ENCODE peak calls at places on chromosomes 2 and 18, in eight cellular contexts. One of them, this sample, is unnamed.
A peak's percentile ranks its signal among the peaks of the same experiment; 100 is the strongest.

GRCh38 chr2:30334738-30335426 is 103.5 kb downstream of the LBH start:
- DNase-seq in OCI-LY7: peak; percentile 40
- DNase-seq in activated CD4-positive, CD25-positive, alpha-beta regulatory T cell: no peak
- DNase-seq in NCI-H1092 treated with DMSO at 0.1 percent for 48 hours: no peak
- DNase-seq in EL: no peak
- DNase-seq in H7: peak; percentile 59
- DNase-seq in activated gamma-delta T cell: no peak
- DNase-seq in activated CD4-positive, alpha-beta T cell treated with anti-CD3 and anti-CD28 coated beads, Interleukin-2, amount 10 ng/mL, durations not matched to agents 24 days and 14 days: no peak
- DNase-seq in this sample: no peak

GRCh38 chr2:222203031-222203430 is 95.8 kb downstream of the PAX3 start:
- DNase-seq in OCI-LY7: no peak
- DNase-seq in activated CD4-positive, CD25-positive, alpha-beta regulatory T cell: no peak
- DNase-seq in NCI-H1092 treated with DMSO at 0.1 percent for 48 hours: no peak
- DNase-seq in EL: no peak
- DNase-seq in H7: no peak
- DNase-seq in activated gamma-delta T cell: no peak
- DNase-seq in activated CD4-positive, alpha-beta T cell treated with anti-CD3 and anti-CD28 coated beads, Interleukin-2, amount 10 ng/mL, durations not matched to agents 24 days and 14 days: no peak
- DNase-seq in this sample: no peak

GRCh38 chr2:191020742-191021381 is 6.9 kb upstream of the STAT1 start:
- DNase-seq in OCI-LY7: no peak
- DNase-seq in activated CD4-positive, CD25-positive, alpha-beta regulatory T cell: peak; percentile 42
- DNase-seq in NCI-H1092 treated with DMSO at 0.1 percent for 48 hours: no peak
- DNase-seq in EL: peak; percentile 77
- DNase-seq in H7: no peak
- DNase-seq in activated gamma-delta T cell: no peak
- DNase-seq in activated CD4-positive, alpha-beta T cell treated with anti-CD3 and anti-CD28 coated beads, Interleukin-2, amount 10 ng/mL, durations not matched to agents 24 days and 14 days: no peak
- DNase-seq in this sample: no peak

GRCh38 chr2:84022810-84023431 is 436.2 kb downstream of the SUCLG1 start:
- DNase-seq in OCI-LY7: peak; percentile 44
- DNase-seq in activated CD4-positive, CD25-positive, alpha-beta regulatory T cell: no peak
- DNase-seq in NCI-H1092 treated with DMSO at 0.1 percent for 48 hours: peak; percentile 42
- DNase-seq in EL: peak; percentile 40
- DNase-seq in H7: peak; percentile 18
- DNase-seq in activated gamma-delta T cell: no peak
- DNase-seq in activated CD4-positive, alpha-beta T cell treated with anti-CD3 and anti-CD28 coated beads, Interleukin-2, amount 10 ng/mL, durations not matched to agents 24 days and 14 days: peak; percentile 72
- DNase-seq in this sample: peak; percentile 3

GRCh38 chr2:216661639-216662375 is 28.6 kb downstream of the IGFBP2 start:
- DNase-seq in OCI-LY7: peak; percentile 8
- DNase-seq in activated CD4-positive, CD25-positive, alpha-beta regulatory T cell: no peak
- DNase-seq in NCI-H1092 treated with DMSO at 0.1 percent for 48 hours: no peak
- DNase-seq in EL: no peak
- DNase-seq in H7: no peak
- DNase-seq in activated gamma-delta T cell: no peak
- DNase-seq in activated CD4-positive, alpha-beta T cell treated with anti-CD3 and anti-CD28 coated beads, Interleukin-2, amount 10 ng/mL, durations not matched to agents 24 days and 14 days: no peak
- DNase-seq in this sample: no peak

GRCh38 chr2:190532581-190532980 is 1.9 kb downstream of the NEMP2 start:
- DNase-seq in OCI-LY7: peak; percentile 52
- DNase-seq in activated CD4-positive, CD25-positive, alpha-beta regulatory T cell: no peak
- DNase-seq in NCI-H1092 treated with DMSO at 0.1 percent for 48 hours: peak; percentile 7
- DNase-seq in EL: no peak
- DNase-seq in H7: no peak
- DNase-seq in activated gamma-delta T cell: no peak
- DNase-seq in activated CD4-positive, alpha-beta T cell treated with anti-CD3 and anti-CD28 coated beads, Interleukin-2, amount 10 ng/mL, durations not matched to agents 24 days and 14 days: peak; percentile 62
- DNase-seq in this sample: no peak

GRCh38 chr2:121281107-121281506 is 3.9 kb downstream of the TFCP2L1 start:
- DNase-seq in OCI-LY7: no peak
- DNase-seq in activated CD4-positive, CD25-positive, alpha-beta regulatory T cell: no peak
- DNase-seq in NCI-H1092 treated with DMSO at 0.1 percent for 48 hours: no peak
- DNase-seq in EL: no peak
- DNase-seq in H7: no peak
- DNase-seq in activated gamma-delta T cell: no peak
- DNase-seq in activated CD4-positive, alpha-beta T cell treated with anti-CD3 and anti-CD28 coated beads, Interleukin-2, amount 10 ng/mL, durations not matched to agents 24 days and 14 days: no peak
- DNase-seq in this sample: no peak

GRCh38 chr2:129233751-129234406 is 745.6 kb upstream of the RAB6C start:
- DNase-seq in OCI-LY7: no peak
- DNase-seq in activated CD4-positive, CD25-positive, alpha-beta regulatory T cell: no peak
- DNase-seq in NCI-H1092 treated with DMSO at 0.1 percent for 48 hours: peak; percentile 14
- DNase-seq in EL: no peak
- DNase-seq in H7: peak; percentile 48
- DNase-seq in activated gamma-delta T cell: no peak
- DNase-seq in activated CD4-positive, alpha-beta T cell treated with anti-CD3 and anti-CD28 coated beads, Interleukin-2, amount 10 ng/mL, durations not matched to agents 24 days and 14 days: no peak
- DNase-seq in this sample: no peak

GRCh38 chr2:45698538-45698937 is 47.1 kb downstream of the PRKCE start:
- DNase-seq in OCI-LY7: no peak
- DNase-seq in activated CD4-positive, CD25-positive, alpha-beta regulatory T cell: no peak
- DNase-seq in NCI-H1092 treated with DMSO at 0.1 percent for 48 hours: no peak
- DNase-seq in EL: peak; percentile 55
- DNase-seq in H7: no peak
- DNase-seq in activated gamma-delta T cell: no peak
- DNase-seq in activated CD4-positive, alpha-beta T cell treated with anti-CD3 and anti-CD28 coated beads, Interleukin-2, amount 10 ng/mL, durations not matched to agents 24 days and 14 days: no peak
- DNase-seq in this sample: no peak

GRCh38 chr2:8169443-8169842 is 512.4 kb upstream of the ID2 start:
- DNase-seq in OCI-LY7: no peak
- DNase-seq in activated CD4-positive, CD25-positive, alpha-beta regulatory T cell: no peak
- DNase-seq in NCI-H1092 treated with DMSO at 0.1 percent for 48 hours: no peak
- DNase-seq in EL: peak; percentile 88
- DNase-seq in H7: no peak
- DNase-seq in activated gamma-delta T cell: no peak
- DNase-seq in activated CD4-positive, alpha-beta T cell treated with anti-CD3 and anti-CD28 coated beads, Interleukin-2, amount 10 ng/mL, durations not matched to agents 24 days and 14 days: no peak
- DNase-seq in this sample: no peak

GRCh38 chr18:79692886-79693285 is 13.3 kb downstream of the CTDP1 start:
- DNase-seq in OCI-LY7: no peak
- DNase-seq in activated CD4-positive, CD25-positive, alpha-beta regulatory T cell: no peak
- DNase-seq in NCI-H1092 treated with DMSO at 0.1 percent for 48 hours: no peak
- DNase-seq in EL: no peak
- DNase-seq in H7: peak; percentile 70
- DNase-seq in activated gamma-delta T cell: no peak
- DNase-seq in activated CD4-positive, alpha-beta T cell treated with anti-CD3 and anti-CD28 coated beads, Interleukin-2, amount 10 ng/mL, durations not matched to agents 24 days and 14 days: no peak
- DNase-seq in this sample: no peak

GRCh38 chr2:88860421-88861075 is 169.1 kb downstream of the RPIA start:
- DNase-seq in OCI-LY7: peak; percentile 62
- DNase-seq in activated CD4-positive, CD25-positive, alpha-beta regulatory T cell: no peak
- DNase-seq in NCI-H1092 treated with DMSO at 0.1 percent for 48 hours: no peak
- DNase-seq in EL: no peak
- DNase-seq in H7: no peak
- DNase-seq in activated gamma-delta T cell: no peak
- DNase-seq in activated CD4-positive, alpha-beta T cell treated with anti-CD3 and anti-CD28 coated beads, Interleukin-2, amount 10 ng/mL, durations not matched to agents 24 days and 14 days: no peak
- DNase-seq in this sample: no peak

This sample was measured in NCI-H748 treated with DMSO at 0.1 percent for 48 hours.